ENCODE peak calls at places on chromosomes 7 and 10, in nine cellular contexts. H, I, R, A, J, M, V, K and O are unnamed samples.

GRCh38 chr10:42781893-42782445 is 626 bp upstream of the BMS1 start:
- DNase-seq in H (peak; percentile 58), I (no peak), R (no peak), A (no peak), J (no peak), M (no peak), V (no peak), K (no peak), O (no peak)

GRCh38 chr7:96135241-96135640 is 186.7 kb downstream of the SLC25A13 start:
- DNase-seq in H (no peak), I (no peak), R (no peak), A (no peak), J (peak; percentile 48), M (no peak), V (no peak), K (no peak), O (no peak)

GRCh38 chr7:82623812-82624211 is 180.2 kb upstream of the CACNA2D1 start:
- DNase-seq in H (no peak), I (no peak), R (no peak), A (no peak), J (no peak), M (no peak), V (no peak), K (no peak), O (no peak)

GRCh38 chr10:52752801-52753437 is 19.7 kb downstream of the MBL2 start:
- DNase-seq in H (no peak), I (no peak), R (no peak), A (no peak), J (no peak), M (no peak), V (no peak), K (no peak), O (no peak)

GRCh38 chr10:52540479-52540984 is 226.5 kb downstream of the DKK1 start:
- DNase-seq in H (no peak), I (no peak), R (no peak), A (no peak), J (no peak), M (no peak), V (no peak), K (no peak), O (no peak)

GRCh38 chr7:150848561-150849115 is 3.7 kb upstream of the AOC1 start:
- DNase-seq in H (no peak), I (no peak), R (no peak), A (no peak), J (no peak), M (no peak), V (no peak), K (no peak), O (no peak)

GRCh38 chr10:96596422-96597407 is 9.9 kb upstream of the TM9SF3 start:
- DNase-seq in H (no peak), I (no peak), R (peak; percentile 84), A (no peak), J (no peak), M (no peak), V (no peak), K (no peak), O (no peak)

GRCh38 chr7:4819450-4820404 is 42.1 kb downstream of the PAPOLB start:
- DNase-seq in H (no peak), I (no peak), R (no peak), A (no peak), J (no peak), M (peak; percentile 86), V (no peak), K (no peak), O (peak; percentile 45)

GRCh38 chr7:25968205-25968993 is 183.6 kb upstream of the NFE2L3 start:
- DNase-seq in H (no peak), I (no peak), R (no peak), A (no peak), J (no peak), M (no peak), V (no peak), K (no peak), O (no peak)

GRCh38 chr7:37916673-37917660 is at the start of gene SFRP4:
- DNase-seq in H (peak; percentile 50), I (peak; percentile 65), R (peak; percentile 76), A (peak; percentile 51), J (peak; percentile 82), M (peak; percentile 80), V (no peak), K (peak; percentile 67), O (peak; percentile 71)

GRCh38 chr7:16106300-16106699 is 315.0 kb downstream of the CRPPA start:
- DNase-seq in H (no peak), I (no peak), R (no peak), A (no peak), J (no peak), M (no peak), V (no peak), K (no peak), O (no peak)

GRCh38 chr7:142752376-142753225 is 3.3 kb downstream of the PRSS1 start:
- DNase-seq in H (no peak), I (no peak), R (no peak), A (no peak), J (no peak), M (peak; percentile 9), V (no peak), K (no peak), O (no peak)

GRCh38 chr10:100006241-100006886 is 3.4 kb downstream of the DNMBP start:
- DNase-seq in H (no peak), I (peak; percentile 93), R (peak; percentile 57), A (no peak), J (peak; percentile 69), M (peak; percentile 92), V (peak; percentile 9), K (no peak), O (no peak)

GRCh38 chr7:105639677-105640493 is 58.6 kb upstream of the EFCAB10 start:
- DNase-seq in H (no peak), I (no peak), R (no peak), A (no peak), J (no peak), M (no peak), V (no peak), K (peak; percentile 83), O (peak; percentile 66)

GRCh38 chr7:105641236-105641810 is 60.0 kb upstream of the EFCAB10 start:
- DNase-seq in H (no peak), I (no peak), R (no peak), A (no peak), J (no peak), M (no peak), V (no peak), K (no peak), O (no peak)

GRCh38 chr7:105643384-105643783 is 62.1 kb upstream of the EFCAB10 start:
- DNase-seq in H (no peak), I (peak; percentile 15), R (no peak), A (no peak), J (peak; percentile 96), M (no peak), V (no peak), K (peak; percentile 88), O (peak; percentile 85)

GRCh38 chr7:105643857-105644256 is 62.6 kb upstream of the EFCAB10 start:
- DNase-seq in H (no peak), I (no peak), R (no peak), A (no peak), J (peak; percentile 56), M (no peak), V (no peak), K (no peak), O (peak; percentile 55)

DNA sequence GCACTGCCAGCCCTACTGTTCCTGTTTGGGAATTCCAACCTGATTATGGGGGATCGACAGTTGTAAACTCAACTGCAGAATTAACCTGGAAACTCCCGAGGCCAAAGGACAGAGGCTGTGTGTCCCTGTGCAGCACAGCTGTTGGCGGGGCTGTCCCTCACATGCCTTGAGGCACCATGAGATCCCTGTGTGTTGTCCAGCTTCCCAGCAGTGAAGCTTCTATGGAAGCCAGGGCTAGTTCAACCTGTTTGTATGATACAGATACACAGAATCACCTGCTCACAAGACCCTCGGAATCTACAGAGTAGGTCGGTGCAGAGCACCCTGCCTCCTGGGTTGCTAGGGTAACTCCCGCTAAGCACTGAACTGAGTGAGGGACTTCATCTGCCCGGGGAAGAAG is 61.0 kb upstream of the EFCAB10 start:
- DNase-seq in H (no peak), I (no peak), R (no peak), A (no peak), J (no peak), M (no peak), V (no peak), K (no peak), O (no peak)
- H3K36me3 ChIP-seq in H (no peaks in the 10 kb centered on the region), I (peaks cover 6% of the 10 kb centered on the region), R (peaks cover 6% of the 10 kb centered on the region), A (peaks cover 11% of the 10 kb centered on the region), J (no peaks in the 10 kb centered on the region), M (peaks cover 13% of the 10 kb centered on the region), V (peaks cover 14% of the 10 kb centered on the region), K (no peaks in the 10 kb centered on the region), O (peaks cover 2% of the 10 kb centered on the region)

DNA sequence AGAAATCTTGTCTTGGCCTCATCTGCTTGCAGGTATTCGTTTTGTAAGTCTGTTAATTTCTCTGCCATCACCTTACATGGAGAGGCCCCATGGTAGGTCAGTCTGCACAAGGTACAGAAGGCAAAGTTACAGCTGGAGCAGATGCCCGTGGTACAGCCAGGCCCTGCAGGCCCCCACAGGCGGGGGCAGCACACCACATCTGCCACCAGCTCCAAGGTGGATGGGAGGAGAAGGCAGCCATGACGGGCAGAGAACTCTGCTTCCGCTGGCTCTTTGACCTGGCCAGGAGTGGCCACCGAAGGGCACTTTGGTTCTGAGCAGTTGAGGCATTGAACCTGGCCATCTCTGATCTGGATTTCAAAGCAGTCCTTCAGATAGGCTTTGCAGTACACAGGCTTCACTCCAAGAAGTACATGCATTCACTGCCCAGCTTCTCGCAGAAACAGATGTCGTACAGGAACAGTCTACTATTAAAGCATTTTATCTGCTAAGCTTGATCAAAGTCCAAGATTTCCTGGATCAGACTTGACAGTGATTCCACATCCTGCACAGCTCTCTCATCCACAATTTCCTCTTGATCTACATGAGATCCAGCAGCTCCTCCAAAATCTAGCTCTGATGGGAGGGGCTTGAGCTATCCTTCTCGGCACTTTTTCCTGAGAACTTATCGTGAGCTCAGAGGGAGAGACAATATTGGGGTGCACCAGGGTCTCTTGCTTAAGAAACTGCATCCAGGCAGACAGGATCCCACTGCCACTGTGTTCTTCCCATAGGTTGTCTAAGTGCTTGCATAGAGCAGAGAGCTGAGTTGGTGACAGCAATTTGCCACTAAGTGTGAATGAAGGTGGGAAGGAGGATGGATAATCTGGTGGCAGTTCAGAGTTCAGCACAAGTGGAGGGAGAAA is 120.7 kb downstream of the TRRAP start:
- DNase-seq in H (no peak), I (no peak), R (no peak), A (no peak), J (no peak), M (peak; percentile 62), V (no peak), K (no peak), O (no peak)
- H3K36me3 ChIP-seq in H (no peaks in the 10 kb centered on the region), I (peaks cover 3% of the 10 kb centered on the region), R (peaks cover 19% of the 10 kb centered on the region), A (peaks cover 81% of the 10 kb centered on the region), J (peaks cover 16% of the 10 kb centered on the region), M (peaks cover 58% of the 10 kb centered on the region), V (peaks cover 47% of the 10 kb centered on the region), K (peaks cover 69% of the 10 kb centered on the region), O (peaks cover 25% of the 10 kb centered on the region)

DNA sequence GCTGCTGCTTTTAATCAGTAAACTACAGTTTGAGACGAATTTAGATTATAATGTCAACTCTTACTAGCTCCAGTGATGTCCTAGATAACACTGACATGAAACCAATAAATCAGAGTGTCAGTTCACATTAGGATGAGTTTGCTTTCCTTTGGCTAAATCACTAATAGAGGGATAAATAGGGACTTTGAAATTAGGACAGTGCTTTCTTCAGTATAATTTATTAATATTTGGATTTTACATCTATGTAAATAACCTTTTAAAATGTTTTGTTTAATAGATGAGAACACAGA is 55.6 kb downstream of the C1GALT1 start:
- DNase-seq in H (no peak), I (no peak), R (no peak), A (no peak), J (no peak), M (no peak), V (no peak), K (no peak), O (no peak)
- H3K36me3 ChIP-seq in H (no peaks in the 10 kb centered on the region), I (no peaks in the 10 kb centered on the region), R (peaks cover 20% of the 10 kb centered on the region), A (peaks cover 29% of the 10 kb centered on the region), J (no peaks in the 10 kb centered on the region), M (peaks cover 69% of the 10 kb centered on the region), V (peaks cover 8% of the 10 kb centered on the region), K (peaks cover 95% of the 10 kb centered on the region), O (peaks cover 5% of the 10 kb centered on the region)

GRCh38 chr10:72334832-72335393 is 19.8 kb downstream of the DNAJB12 start:
- DNase-seq in H (peak; percentile 71), I (peak; percentile 96), R (peak; percentile 95), A (no peak), J (no peak), M (peak; percentile 94), V (peak; percentile 49), K (no peak), O (no peak)
- H3K36me3 ChIP-seq in H (no peaks in the 10 kb centered on the region), I (peaks cover 22% of the 10 kb centered on the region), R (peaks cover 11% of the 10 kb centered on the region), A (peaks cover 63% of the 10 kb centered on the region), J (peaks cover 7% of the 10 kb centered on the region), M (peaks cover 40% of the 10 kb centered on the region), V (peaks cover 16% of the 10 kb centered on the region), K (peaks cover 53% of the 10 kb centered on the region), O (peaks cover 14% of the 10 kb centered on the region)